ENCODE peak calls at places on chromosomes 5 and 9, in four cellular contexts. L, I, H and Z are unnamed samples.

GRCh38 chr9:117160254-117160653 is 254.6 kb downstream of the ASTN2 start:
- DNase-seq in L (no peak), I (no peak), H (no peak), Z (no peak)

GRCh38 chr9:91154686-91155085 is 207.0 kb downstream of the AUH start:
- DNase-seq in L (no peak), I (no peak), H (peak; percentile 79), Z (no peak)

GRCh38 chr9:132241840-132242620 is 80.2 kb downstream of the NTNG2 start:
- DNase-seq in L (peak; percentile 47), I (no peak), H (no peak), Z (peak; percentile 30)

GRCh38 chr9:22210262-22210661 is 201.2 kb upstream of the CDKN2B start:
- DNase-seq in L (no peak), I (no peak), H (no peak), Z (no peak)

GRCh38 chr5:115818821-115819220 is 2.4 kb upstream of the CDO1 start:
- DNase-seq in L (no peak), I (no peak), H (no peak), Z (no peak)

GRCh38 chr9:77843088-77843985 is 188.3 kb downstream of the GNAQ start:
- DNase-seq in L (no peak), I (no peak), H (no peak), Z (no peak)

GRCh38 chr9:16726718-16727451 is 143.6 kb downstream of the BNC2 start:
- DNase-seq in L (peak; percentile 72), I (peak; percentile 83), H (no peak), Z (peak; percentile 88)

GRCh38 chr9:70868661-70869652 is 252.5 kb downstream of the TRPM3 start:
- DNase-seq in L (peak; percentile 39), I (no peak), H (no peak), Z (no peak)

GRCh38 chr9:89154651-89155336 is 23.8 kb downstream of the SHC3 start:
- DNase-seq in L (no peak), I (peak; percentile 96), H (no peak), Z (no peak)

DNA sequence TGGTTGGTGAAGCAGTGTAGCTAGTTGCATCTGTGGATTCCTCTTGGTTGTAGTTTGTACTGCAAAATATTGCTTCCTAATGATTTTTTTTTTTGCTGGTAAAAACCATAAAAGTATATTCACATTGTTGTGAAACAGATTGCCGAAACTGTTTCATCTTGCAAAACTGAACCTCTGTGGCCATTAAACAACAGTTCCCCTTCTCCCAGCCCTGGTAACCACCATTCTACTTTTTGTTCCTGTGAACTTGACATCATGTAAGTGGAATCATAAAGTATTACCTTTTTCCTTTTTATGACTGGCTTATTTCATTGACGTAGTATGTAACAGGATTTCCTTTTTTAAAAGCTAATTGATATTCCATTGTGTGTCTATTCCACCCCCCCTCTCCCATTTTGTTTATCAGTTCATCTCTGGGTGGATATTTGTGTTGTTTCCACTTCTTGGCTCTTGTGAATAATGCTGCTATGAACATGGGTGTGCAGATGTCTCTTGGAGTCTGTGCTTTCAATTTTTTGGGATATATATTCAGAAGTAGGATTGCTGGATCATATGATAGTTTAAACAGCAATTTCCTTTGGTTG is 11.8 kb downstream of the SUB1 start:
- DNase-seq in L (no peak), I (no peak), H (no peak), Z (no peak)
- H3K27ac ChIP-seq in L (no peak overlapping the region), I (no peak overlapping the region), H (no peak overlapping the region), Z (no peak overlapping the region)

GRCh38 chr5:125412561-125413535 is 666.4 kb upstream of the ZNF608 start:
- DNase-seq in L (peak; percentile 48), I (peak; percentile 91), H (no peak), Z (peak; percentile 62)
- TF ChIP-seq CTCF in L (no peak), I (peak; percentile 42), H (no peak), Z (peak; percentile 10)

GRCh38 chr9:128786681-128787582 is at the start of gene TBC1D13:
- DNase-seq in L (peak; percentile 92), I (peak; percentile 70), H (no peak), Z (peak; percentile 88)
- TF ChIP-seq POLR2A in L (no peak), I (no peak), H (no peak), Z (peak; percentile 68)

GRCh38 chr9:31236344-31236743 is 1148.1 kb upstream of the ACO1 start:
- DNase-seq in L (no peak), I (no peak), H (no peak), Z (no peak)

DNA sequence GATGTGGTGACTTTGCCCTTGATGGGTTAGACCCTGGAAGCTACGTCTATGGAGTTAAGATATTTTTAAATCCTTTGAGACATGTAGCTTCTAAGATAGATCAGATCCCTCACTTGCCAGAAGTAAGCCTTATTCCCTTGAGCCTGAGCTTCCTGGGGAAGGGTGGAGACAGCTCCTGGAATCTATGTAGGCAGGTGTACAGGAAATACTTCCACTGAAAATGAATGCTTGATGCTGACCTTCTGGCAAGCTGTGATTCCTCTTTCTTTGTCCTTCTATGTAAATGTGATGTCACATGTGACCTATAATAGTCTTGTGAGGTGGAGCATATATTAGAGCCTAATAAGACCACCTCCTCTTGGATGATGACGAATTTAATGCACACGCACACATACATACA is 1152.0 kb upstream of the ACO1 start:
- DNase-seq in L (no peak), I (no peak), H (no peak), Z (no peak)
- H3K27ac ChIP-seq in L (no peak overlapping the region), I (no peak overlapping the region), H (no peak overlapping the region), Z (no peak overlapping the region)

GRCh38 chr9:96222132-96222531 is 79.8 kb downstream of the HSD17B3 start:
- DNase-seq in L (no peak), I (no peak), H (no peak), Z (no peak)
- TF ChIP-seq CTCF in L (no peak), I (peak; percentile 43), H (no peak), Z (no peak)

DNA sequence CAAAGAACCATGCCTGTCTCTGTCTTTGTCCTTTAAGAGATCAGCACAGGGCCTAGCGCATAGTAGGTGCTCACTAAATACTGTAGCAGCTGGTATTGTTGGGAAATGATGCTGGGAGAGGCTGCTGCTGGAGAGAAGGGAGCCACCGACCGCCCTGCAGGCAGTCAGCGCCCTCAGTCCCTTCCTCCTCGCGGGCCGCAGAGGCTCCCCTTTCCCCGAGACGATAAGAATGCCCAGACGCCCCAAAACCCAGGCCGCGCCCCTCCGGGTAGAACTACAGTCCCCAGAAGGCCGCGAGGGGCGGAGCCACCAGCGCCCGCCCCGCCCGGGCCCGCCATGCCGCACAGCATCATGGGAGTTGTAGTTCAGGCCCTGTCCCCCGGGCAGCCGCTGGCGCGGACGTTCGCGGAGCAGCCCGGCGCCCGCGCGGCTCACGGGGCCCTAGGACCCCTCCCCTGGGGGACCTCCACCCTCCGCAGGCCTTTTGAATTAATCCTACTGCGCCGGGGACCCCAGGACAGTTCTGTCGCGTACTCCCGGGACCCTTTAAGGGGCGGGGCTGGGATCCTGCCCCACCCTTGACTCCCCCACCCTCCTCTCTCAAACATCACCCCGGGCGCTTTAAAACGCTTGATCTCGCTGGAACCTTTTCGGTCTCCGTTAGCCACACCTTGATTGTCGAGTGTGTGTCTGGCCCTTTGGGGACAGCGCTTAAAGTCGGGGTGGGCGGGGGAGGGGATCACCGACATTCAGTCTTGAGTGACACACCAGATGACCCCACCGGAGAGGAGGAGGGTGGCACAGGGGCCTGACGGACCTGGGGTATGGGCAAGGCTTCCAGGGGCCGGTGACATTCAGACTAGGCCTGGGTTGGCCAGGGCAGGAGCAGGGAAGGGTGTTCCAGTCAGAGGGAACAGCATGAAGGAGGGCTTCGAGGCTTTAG is 24.8 kb upstream of the IER5L start:
- DNase-seq in L (peak; percentile 80), I (peak; percentile 63), H (no peak), Z (peak; percentile 86)
- TF ChIP-seq POLR2A in L (no peak), I (peak; percentile 29), H (no peak), Z (peak; percentile 72)

DNA sequence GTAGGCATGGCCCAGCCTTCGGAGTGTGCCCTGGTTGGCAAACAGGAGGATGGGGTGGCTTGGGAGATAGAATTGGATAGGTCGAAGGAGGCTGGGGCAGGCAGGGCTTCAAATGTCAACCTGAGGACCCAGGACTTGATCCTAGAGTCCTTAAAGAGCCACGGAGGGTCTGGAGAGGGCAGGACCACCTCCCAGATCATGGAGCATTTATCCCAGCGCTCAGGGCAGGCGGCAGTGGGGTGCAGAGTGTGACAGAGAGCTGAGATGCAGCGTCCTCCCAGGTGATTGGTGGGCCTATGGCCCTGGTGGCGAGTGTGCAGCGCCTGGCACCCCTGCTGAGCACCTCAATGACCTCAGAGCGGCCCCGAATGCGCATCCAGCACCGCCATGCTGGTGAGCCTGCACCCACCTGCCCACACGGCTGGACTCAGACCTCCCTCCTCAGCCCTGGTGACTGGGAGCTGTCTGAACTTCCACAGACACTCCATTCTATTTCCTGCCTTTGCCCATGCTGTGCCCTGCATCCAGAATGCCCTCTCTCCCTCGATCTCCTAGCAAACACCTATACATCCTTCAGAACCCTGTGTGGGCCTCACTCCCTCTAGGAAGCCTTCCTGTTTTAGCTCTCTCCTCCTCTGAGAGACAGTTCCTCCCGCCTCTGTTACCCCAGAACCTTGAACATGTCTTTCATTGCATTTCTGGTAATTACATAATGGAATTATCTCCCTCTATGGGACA is 6.3 kb downstream of the ADGRD2 start:
- DNase-seq in L (no peak), I (no peak), H (no peak), Z (no peak)
- H3K27ac ChIP-seq in L (no peak overlapping the region), I (no peak overlapping the region), H (no peak overlapping the region), Z (no peak overlapping the region)

GRCh38 chr9:123225374-123225813 is 43.0 kb downstream of the STRBP start:
- DNase-seq in L (peak; percentile 10), I (peak; percentile 90), H (no peak), Z (no peak)
- TF ChIP-seq CTCF in L (no peak), I (peak; percentile 69), H (no peak), Z (no peak)

GRCh38 chr5:124951676-124952075 is 205.2 kb upstream of the ZNF608 start:
- DNase-seq in L (no peak), I (no peak), H (no peak), Z (no peak)
- TF ChIP-seq POLR2A in L (no peak), I (no peak), H (no peak), Z (no peak)

GRCh38 chr5:121982500-121983261 is 20.9 kb downstream of the SRFBP1 start:
- DNase-seq in L (no peak), I (peak; percentile 19), H (no peak), Z (no peak)
- H3K27ac ChIP-seq in L (no peak overlapping the region), I (no peak overlapping the region), H (no peak overlapping the region), Z (no peak overlapping the region)